ENCODE peak calls at places on chromosome 1, in seven cellular contexts. D is brain microvascular endothelial cell, C is AG10803, F is kidney, E is HCT116, Q is AG04449, Y is A549. L is an unnamed sample.

GRCh38 chr1:26854953-26855352 is 8.0 kb upstream of the SFN start:
- DNase-seq in D (no peak), C (no peak), F (no peak), E (no peak), Q (no peak), Y (no peak), L (no peak)

GRCh38 chr1:235054961-235055360 is 73.7 kb downstream of the TOMM20 start:
- DNase-seq in D (no peak), C (no peak), F (peak), E (no peak), Q (no peak), Y (no peak), L (no peak)

GRCh38 chr1:172646653-172647052 is 12.2 kb upstream of the FASLG start:
- DNase-seq in D (no peak), C (no peak), F (no peak), E (no peak), Q (no peak), Y (no peak), L (no peak)

GRCh38 chr1:66262233-66262632 is 271.7 kb upstream of the SGIP1 start:
- DNase-seq in D (peak), C (peak), F (no peak), E (peak), Q (peak), Y (peak), L (peak)

GRCh38 chr1:201461783-201462441 is 7.1 kb downstream of the PHLDA3 start:
- DNase-seq in D (peak), C (peak), F (peak), E (peak), Q (peak), Y (peak), L (peak)

GRCh38 chr1:91603409-91603808 is 102.8 kb downstream of the CDC7 start:
- DNase-seq in D (no peak), C (no peak), F (peak), E (no peak), Q (no peak), Y (no peak), L (no peak)

GRCh38 chr1:78668427-78668826 is 18.8 kb downstream of the IFI44 start:
- DNase-seq in D (no peak), C (no peak), F (no peak), E (no peak), Q (no peak), Y (no peak), L (no peak)

GRCh38 chr1:54615531-54616245 is 7.6 kb downstream of the FAM151A start:
- DNase-seq in D (no peak), C (no peak), F (peak), E (no peak), Q (no peak), Y (no peak), L (no peak)

GRCh38 chr1:16926491-16927195 is 4.9 kb downstream of the CROCC start:
- DNase-seq in D (no peak), C (no peak), F (peak), E (no peak), Q (no peak), Y (no peak), L (no peak)

GRCh38 chr1:58545591-58546519 is 671 bp downstream of the OMA1 start:
- DNase-seq in D (peak), C (peak), F (peak), E (no peak), Q (no peak), Y (peak), L (no peak)

GRCh38 chr1:36323636-36324321 is at the start of gene EVA1B:
- DNase-seq in D (peak), C (peak), F (peak), E (no peak), Q (no peak), Y (peak), L (peak)

GRCh38 chr1:228543396-228543795 is 56.2 kb downstream of the RNF187 start:
- DNase-seq in D (no peak), C (no peak), F (no peak), E (no peak), Q (no peak), Y (no peak), L (no peak)

GRCh38 chr1:223260712-223261111 is 103.3 kb downstream of the SUSD4 start:
- DNase-seq in D (no peak), C (no peak), F (no peak), E (no peak), Q (no peak), Y (no peak), L (no peak)

GRCh38 chr1:24489674-24490073 is 13.0 kb upstream of the RCAN3 start:
- DNase-seq in D (no peak), C (no peak), F (no peak), E (no peak), Q (no peak), Y (no peak), L (no peak)

GRCh38 chr1:62448221-62448933 is 11.5 kb downstream of the USP1 start:
- DNase-seq in D (no peak), C (no peak), F (no peak), E (no peak), Q (no peak), Y (no peak), L (no peak)

GRCh38 chr1:41683681-41684500 is 199.4 kb upstream of the EDN2 start:
- DNase-seq in D (no peak), C (no peak), F (peak), E (no peak), Q (no peak), Y (no peak), L (no peak)
- H3K4me3 ChIP-seq in D (no peak), C (no peak), F (no peak), E (peak), Q (no peak), Y (no peak), L (no peak)

GRCh38 chr1:109819365-109819764 is 55.6 kb upstream of the EPS8L3 start:
- DNase-seq in D (no peak), C (no peak), F (no peak), E (no peak), Q (no peak), Y (no peak), L (no peak)
- H3K4me3 ChIP-seq in D (no peak), C (no peak), F (no peak), E (no peak), Q (no peak), Y (no peak), L (no peak)

DNA sequence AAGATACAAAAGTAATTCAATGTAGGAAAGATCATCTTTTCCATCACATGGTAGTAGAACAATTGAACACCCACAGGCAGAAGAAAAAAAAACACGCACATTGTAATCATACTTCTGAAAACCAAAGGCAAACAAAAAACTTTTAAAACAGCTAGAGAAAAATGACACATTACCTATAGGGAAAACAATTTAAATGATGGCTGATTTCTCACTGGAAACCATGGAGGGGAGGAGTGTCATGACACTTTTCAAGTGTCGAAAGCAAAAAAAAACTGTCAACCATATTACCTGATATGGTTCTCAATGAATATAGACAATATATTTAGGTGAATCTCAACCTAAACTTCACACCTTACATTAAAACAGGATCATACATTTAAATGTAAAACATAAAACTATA is 781 bp upstream of the SLAMF7 start:
- DNase-seq in D (no peak), C (no peak), F (no peak), E (no peak), Q (no peak), Y (no peak), L (no peak)
- H3K4me3 ChIP-seq in D (no peak), C (no peak), F (no peak), E (no peak), Q (no peak), Y (no peak), L (no peak)

GRCh38 chr1:115428262-115428661 is 90.2 kb upstream of the NGF start:
- DNase-seq in D (no peak), C (no peak), F (no peak), E (no peak), Q (no peak), Y (no peak), L (no peak)
- H3K4me3 ChIP-seq in D (no peak), C (no peak), F (no peak), E (no peak), Q (no peak), Y (no peak), L (no peak)

DNA sequence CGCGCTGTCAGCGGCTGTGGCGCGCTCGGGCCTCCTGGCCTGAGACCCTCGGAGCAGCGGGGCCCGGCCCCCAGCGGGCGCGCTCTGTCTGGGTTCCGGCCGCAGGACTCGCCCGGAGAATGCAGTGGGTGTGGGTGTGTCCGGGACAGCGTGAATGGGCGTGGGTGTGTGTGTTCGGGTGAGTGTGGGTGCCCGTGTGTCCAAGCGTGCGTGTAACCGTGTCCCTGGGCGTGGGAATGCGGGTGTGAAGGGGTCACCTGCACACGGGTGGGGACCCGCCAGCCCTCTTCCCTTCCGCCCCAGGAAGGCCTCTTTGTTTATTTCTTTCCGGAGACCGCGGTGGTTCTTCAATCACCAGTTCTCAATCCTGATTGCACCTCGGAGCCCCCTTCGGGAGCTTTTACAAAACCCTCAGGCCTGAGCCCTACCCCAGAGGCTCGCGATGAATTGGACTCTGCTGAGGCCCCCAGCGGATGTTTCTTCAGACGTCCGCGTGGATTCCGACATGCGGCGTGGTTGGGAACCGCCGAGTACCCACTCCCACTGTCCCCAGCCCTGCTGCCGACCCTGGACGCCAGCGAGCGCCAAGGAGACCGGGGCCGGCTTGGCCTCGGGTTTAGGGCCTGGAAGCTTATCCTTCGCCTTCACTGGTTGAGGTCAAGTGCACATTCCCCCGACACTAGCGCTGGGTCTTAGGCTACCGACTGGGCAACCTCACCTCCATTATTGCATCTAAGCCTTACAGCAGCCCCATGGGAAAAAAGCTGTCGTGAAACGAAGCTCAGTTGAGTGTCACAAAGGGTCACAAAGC is 19.3 kb downstream of the SERTAD4 start:
- DNase-seq in D (no peak), C (no peak), F (peak), E (no peak), Q (no peak), Y (no peak), L (no peak)
- H3K4me3 ChIP-seq in D (peak), C (peak), F (peak), E (peak), Q (peak), Y (peak), L (peak)

GRCh38 chr1:148317288-148317985 is 165.4 kb upstream of the NBPF11 start:
- DNase-seq in D (no peak), C (no peak), F (no peak), E (no peak), Q (no peak), Y (no peak), L (no peak)
- H3K4me3 ChIP-seq in D (peak), C (no peak), F (no peak), E (no peak), Q (no peak), Y (no peak), L (no peak)

L was measured in skeletal muscle cell.